ENCODE peak calls at places on chromosomes 6 and 20, in four cellular contexts. One of them, this sample, is unnamed.

GRCh38 chr6:85452441-85452881 is 2.6 kb downstream of the NT5E start:
- DNase-seq in PC-3: no peak
- DNase-seq in colonic mucosa: no peak
- DNase-seq in ascending aorta: no peak
- DNase-seq in this sample: no peak

GRCh38 chr6:158958504-158959386 is 41.3 kb downstream of the RSPH3 start:
- DNase-seq in ascending aorta: no peak
- DNase-seq in PC-3: no peak
- DNase-seq in colonic mucosa: no peak
- DNase-seq in this sample: no peak

GRCh38 chr6:12258591-12258990 is 31.6 kb upstream of the EDN1 start:
- DNase-seq in ascending aorta: no peak
- DNase-seq in PC-3: no peak
- DNase-seq in colonic mucosa: no peak
- DNase-seq in this sample: no peak

GRCh38 chr20:45419188-45420091 is 3.5 kb downstream of the PIGT start:
- DNase-seq in ascending aorta: peak; percentile 90
- DNase-seq in colonic mucosa: peak; percentile 82
- DNase-seq in PC-3: peak; percentile 100
- DNase-seq in this sample: no peak

GRCh38 chr6:74128536-74128935 is 432.5 kb downstream of the CD109 start:
- DNase-seq in PC-3: no peak
- DNase-seq in ascending aorta: no peak
- DNase-seq in colonic mucosa: no peak
- DNase-seq in this sample: no peak

GRCh38 chr20:6718660-6719059 is 48.8 kb upstream of the BMP2 start:
- DNase-seq in PC-3: peak; percentile 88
- DNase-seq in colonic mucosa: no peak
- DNase-seq in ascending aorta: no peak
- DNase-seq in this sample: no peak

GRCh38 chr20:46557231-46557956 is 6.9 kb upstream of the OCSTAMP start:
- DNase-seq in PC-3: peak; percentile 36
- DNase-seq in ascending aorta: peak; percentile 67
- DNase-seq in colonic mucosa: no peak
- DNase-seq in this sample: peak; percentile 5

GRCh38 chr6:153927867-153928266 is 111.2 kb upstream of the OPRM1 start:
- DNase-seq in PC-3: no peak
- DNase-seq in colonic mucosa: no peak
- DNase-seq in ascending aorta: no peak
- DNase-seq in this sample: no peak

GRCh38 chr20:38842017-38842416 is 36.5 kb downstream of the PPP1R16B start:
- DNase-seq in colonic mucosa: no peak
- DNase-seq in ascending aorta: no peak
- DNase-seq in PC-3: no peak
- DNase-seq in this sample: no peak

GRCh38 chr6:3211681-3212080 is 15.8 kb downstream of the TUBB2B start:
- DNase-seq in ascending aorta: peak; percentile 85
- DNase-seq in PC-3: no peak
- DNase-seq in colonic mucosa: no peak
- DNase-seq in this sample: no peak

GRCh38 chr20:60857708-60858107 is 394.4 kb upstream of the CDH4 start:
- DNase-seq in colonic mucosa: no peak
- DNase-seq in PC-3: no peak
- DNase-seq in ascending aorta: no peak
- DNase-seq in this sample: no peak

GRCh38 chr6:11429577-11429976 is 108.0 kb upstream of the TMEM170B start:
- DNase-seq in ascending aorta: no peak
- DNase-seq in colonic mucosa: no peak
- DNase-seq in PC-3: no peak
- DNase-seq in this sample: no peak

GRCh38 chr6:111011360-111012142 is 29.7 kb downstream of the RPF2 start:
- DNase-seq in ascending aorta: no peak
- DNase-seq in PC-3: peak; percentile 50
- DNase-seq in colonic mucosa: no peak
- DNase-seq in this sample: no peak

GRCh38 chr6:29722773-29723665 is at the start of gene HLA-F:
- DNase-seq in colonic mucosa: peak; percentile 89
- DNase-seq in PC-3: peak; percentile 90
- DNase-seq in ascending aorta: peak; percentile 96
- DNase-seq in this sample: peak; percentile 90

GRCh38 chr6:145623231-145623630 is 112.1 kb downstream of the EPM2A start:
- DNase-seq in ascending aorta: no peak
- DNase-seq in PC-3: no peak
- DNase-seq in colonic mucosa: no peak
- DNase-seq in this sample: no peak

GRCh38 chr20:52805892-52806291 is 166.3 kb upstream of the TSHZ2 start:
- DNase-seq in ascending aorta: no peak
- DNase-seq in PC-3: no peak
- DNase-seq in colonic mucosa: no peak
- DNase-seq in this sample: no peak

GRCh38 chr6:158849899-158850806 is 31.0 kb upstream of the EZR start:
- DNase-seq in PC-3: peak; percentile 97
- DNase-seq in ascending aorta: no peak
- DNase-seq in colonic mucosa: peak; percentile 79
- DNase-seq in this sample: peak; percentile 88

GRCh38 chr6:134315974-134316391 is 1.9 kb downstream of the SGK1 start:
- DNase-seq in PC-3: no peak
- DNase-seq in ascending aorta: no peak
- DNase-seq in colonic mucosa: no peak
- DNase-seq in this sample: no peak

GRCh38 chr6:134318396-134319281 is 727 bp upstream of the SGK1 start:
- DNase-seq in colonic mucosa: no peak
- DNase-seq in PC-3: no peak
- DNase-seq in ascending aorta: no peak
- DNase-seq in this sample: no peak

GRCh38 chr6:134316733-134317431 is 1.0 kb downstream of the SGK1 start:
- DNase-seq in PC-3: no peak
- DNase-seq in ascending aorta: no peak
- DNase-seq in colonic mucosa: no peak
- DNase-seq in this sample: no peak

GRCh38 chr6:134315189-134315588 is 2.7 kb downstream of the SGK1 start:
- DNase-seq in ascending aorta: no peak
- DNase-seq in colonic mucosa: no peak
- DNase-seq in PC-3: no peak
- DNase-seq in this sample: no peak

GRCh38 chr6:134317471-134318131 is at the start of gene SGK1:
- DNase-seq in ascending aorta: no peak
- DNase-seq in colonic mucosa: no peak
- DNase-seq in PC-3: peak; percentile 17
- DNase-seq in this sample: no peak
- TF ChIP-seq CTCF in ascending aorta: no peak
- TF ChIP-seq CTCF in colonic mucosa: no peak
- TF ChIP-seq CTCF in PC-3: no peak
- TF ChIP-seq CTCF in this sample: no peak

DNA sequence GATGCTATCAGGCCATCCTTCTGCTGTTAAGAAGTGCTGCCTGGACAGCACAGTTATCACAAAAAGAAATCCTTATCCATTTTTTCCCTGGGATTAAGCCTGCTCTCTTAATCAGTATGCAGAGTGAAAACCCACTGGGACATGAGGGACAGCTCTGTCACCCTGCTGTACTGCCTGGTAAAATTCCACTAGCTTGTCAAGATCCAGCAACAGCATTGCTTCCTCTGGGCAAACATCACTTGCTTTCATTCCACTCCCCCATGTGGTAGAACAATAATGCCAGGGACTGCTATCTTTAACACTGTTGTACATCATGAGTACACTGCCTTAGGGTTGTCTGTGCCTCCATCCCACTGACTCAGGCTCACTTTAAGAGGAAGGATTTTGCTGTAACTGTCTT is 331.3 kb downstream of the KIF16B start:
- DNase-seq in PC-3: peak; percentile 68
- DNase-seq in ascending aorta: no peak
- DNase-seq in colonic mucosa: no peak
- DNase-seq in this sample: no peak
- TF ChIP-seq CTCF in PC-3: peak; percentile 64
- TF ChIP-seq CTCF in ascending aorta: no peak
- TF ChIP-seq CTCF in colonic mucosa: no peak
- TF ChIP-seq CTCF in this sample: no peak

GRCh38 chr20:32623667-32624157 is 38.6 kb upstream of the NOL4L start:
- DNase-seq in colonic mucosa: no peak
- DNase-seq in PC-3: no peak
- DNase-seq in ascending aorta: no peak
- DNase-seq in this sample: no peak
- TF ChIP-seq CTCF in colonic mucosa: no peak
- TF ChIP-seq CTCF in PC-3: no peak
- TF ChIP-seq CTCF in ascending aorta: no peak
- TF ChIP-seq CTCF in this sample: no peak

GRCh38 chr20:64131406-64131805 is 24.0 kb upstream of the NPBWR2 start:
- DNase-seq in colonic mucosa: peak; percentile 28
- DNase-seq in ascending aorta: peak; percentile 34
- DNase-seq in PC-3: peak; percentile 69
- DNase-seq in this sample: peak; percentile 34
- TF ChIP-seq CTCF in colonic mucosa: no peak
- TF ChIP-seq CTCF in ascending aorta: no peak
- TF ChIP-seq CTCF in PC-3: peak; percentile 64
- TF ChIP-seq CTCF in this sample: no peak

DNA sequence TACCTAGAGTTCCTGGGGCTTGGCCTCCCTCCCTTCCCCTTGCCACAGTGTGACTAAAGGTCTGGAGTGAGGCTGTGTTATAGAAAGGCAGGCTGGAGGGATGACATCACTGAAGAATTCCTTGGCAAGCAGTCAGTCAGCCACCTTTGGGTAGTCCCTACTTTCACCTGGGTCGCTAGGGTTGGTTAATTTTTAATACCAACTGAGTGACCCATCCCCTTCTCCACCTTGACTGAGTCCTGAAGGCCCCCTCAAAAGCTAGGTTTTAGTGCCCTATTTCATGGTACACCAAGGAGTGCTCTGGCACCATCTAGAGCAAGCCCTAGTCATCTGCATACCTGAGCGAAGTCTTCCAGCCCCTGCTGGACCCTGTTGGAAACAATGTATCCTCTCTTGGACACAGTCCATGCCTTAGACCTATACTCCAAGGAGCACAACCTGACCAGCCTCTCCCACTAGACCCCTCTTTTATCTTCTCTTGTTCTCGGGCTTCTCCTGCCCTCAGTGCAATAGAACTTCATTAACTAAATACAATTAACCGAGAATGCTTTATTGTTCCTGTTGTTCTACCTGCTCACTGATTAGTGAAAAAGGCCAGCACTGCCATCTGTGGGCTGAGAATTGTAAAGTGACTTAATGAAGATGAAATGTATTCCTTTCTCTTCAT is 44.6 kb downstream of the RIN2 start:
- DNase-seq in colonic mucosa: peak; percentile 42
- DNase-seq in ascending aorta: no peak
- DNase-seq in PC-3: peak; percentile 87
- DNase-seq in this sample: no peak
- TF ChIP-seq CTCF in colonic mucosa: peak; percentile 36
- TF ChIP-seq CTCF in ascending aorta: no peak
- TF ChIP-seq CTCF in PC-3: peak; percentile 84
- TF ChIP-seq CTCF in this sample: peak; percentile 25

GRCh38 chr6:169287675-169288074 is 34.0 kb upstream of the THBS2 start:
- DNase-seq in ascending aorta: no peak
- DNase-seq in colonic mucosa: no peak
- DNase-seq in PC-3: no peak
- DNase-seq in this sample: no peak
- TF ChIP-seq CTCF in ascending aorta: no peak
- TF ChIP-seq CTCF in colonic mucosa: no peak
- TF ChIP-seq CTCF in PC-3: peak; percentile 15
- TF ChIP-seq CTCF in this sample: no peak

GRCh38 chr6:23547851-23548250 is 578.2 kb upstream of the NRSN1 start:
- DNase-seq in colonic mucosa: no peak
- DNase-seq in ascending aorta: no peak
- DNase-seq in PC-3: peak; percentile 57
- DNase-seq in this sample: no peak
- TF ChIP-seq CTCF in colonic mucosa: no peak
- TF ChIP-seq CTCF in ascending aorta: no peak
- TF ChIP-seq CTCF in PC-3: peak; percentile 59
- TF ChIP-seq CTCF in this sample: no peak

DNA sequence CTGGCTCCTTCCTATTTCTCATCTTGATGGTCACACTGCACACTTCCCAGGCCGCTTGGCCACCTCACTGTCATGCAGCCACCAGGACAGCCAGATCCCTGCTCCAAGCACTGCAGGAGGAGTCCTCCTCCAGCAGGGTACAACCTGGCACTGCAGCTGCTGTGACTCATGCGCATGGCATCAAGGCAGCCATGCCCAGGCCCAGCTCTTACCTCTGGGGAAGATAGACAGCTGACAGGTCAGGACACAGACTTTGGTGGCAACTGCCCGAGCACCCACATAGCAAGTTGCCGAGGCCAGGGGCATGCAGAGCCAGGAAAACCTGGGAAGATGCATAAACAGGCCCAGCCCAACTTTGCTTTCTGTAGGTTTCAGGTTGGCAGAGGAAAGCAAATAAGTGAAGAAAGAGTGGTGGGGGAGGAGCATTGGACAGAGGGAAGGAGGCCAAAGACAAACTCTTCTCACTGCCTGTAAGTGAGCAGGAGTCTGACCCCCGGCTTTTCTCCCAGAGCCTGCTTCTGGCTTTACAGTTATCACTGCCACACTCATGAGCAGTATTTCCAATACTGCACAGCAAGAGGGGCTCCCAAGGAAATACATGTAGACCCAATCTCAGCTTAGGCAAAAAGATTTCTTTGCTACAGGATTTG is 38.8 kb downstream of the SLC22A3 start:
- DNase-seq in colonic mucosa: no peak
- DNase-seq in PC-3: peak; percentile 78
- DNase-seq in ascending aorta: peak; percentile 71
- DNase-seq in this sample: no peak
- TF ChIP-seq CTCF in colonic mucosa: no peak
- TF ChIP-seq CTCF in PC-3: peak; percentile 14
- TF ChIP-seq CTCF in ascending aorta: no peak
- TF ChIP-seq CTCF in this sample: no peak

GRCh38 chr6:168232989-168233874 is 86.3 kb downstream of the DACT2 start:
- DNase-seq in ascending aorta: no peak
- DNase-seq in PC-3: no peak
- DNase-seq in colonic mucosa: no peak
- DNase-seq in this sample: no peak
- TF ChIP-seq CTCF in ascending aorta: no peak
- TF ChIP-seq CTCF in PC-3: no peak
- TF ChIP-seq CTCF in colonic mucosa: no peak
- TF ChIP-seq CTCF in this sample: no peak

GRCh38 chr6:56193846-56194245 is 53.5 kb downstream of the COL21A1 start:
- DNase-seq in colonic mucosa: no peak
- DNase-seq in ascending aorta: no peak
- DNase-seq in PC-3: peak; percentile 27
- DNase-seq in this sample: no peak
- TF ChIP-seq CTCF in colonic mucosa: no peak
- TF ChIP-seq CTCF in ascending aorta: no peak
- TF ChIP-seq CTCF in PC-3: no peak
- TF ChIP-seq CTCF in this sample: no peak

This sample was measured in CD14-positive monocyte.